ENCODE peak calls at places on chromosomes 3 and 15, in nine cellular contexts. Q, R, N, C, X, V, S, L and D are unnamed samples. For H3K4me1, the result is how much of the 10 kb centered on the place peaks cover.

GRCh38 chr15:71595846-71596553 is 214.4 kb upstream of the NR2E3 start:
- DNase-seq in C (no peak), N (peak), Q (no peak), S (no peak), X (no peak), L (no peak), V (no peak), R (no peak), D (no peak)

GRCh38 chr15:81227716-81228115 is 31.0 kb downstream of the IL16 start:
- DNase-seq in X (no peak), R (no peak), Q (no peak), S (no peak), V (no peak), C (no peak), L (no peak), N (no peak), D (no peak)

GRCh38 chr3:23874359-23875120 is 42.2 kb downstream of the NKIRAS1 start:
- DNase-seq in S (no peak), N (peak), V (no peak), Q (no peak), L (no peak), C (no peak), X (no peak), R (no peak), D (no peak)

GRCh38 chr3:141231923-141232861 is 567 bp downstream of the PXYLP1 start:
- DNase-seq in R (peak), X (peak), S (peak), L (peak), Q (no peak), N (no peak), V (no peak), C (peak), D (peak)

GRCh38 chr3:71311320-71312046 is 272.0 kb downstream of the FOXP1 start:
- DNase-seq in L (no peak), N (no peak), R (peak), S (no peak), C (no peak), V (no peak), X (no peak), Q (no peak), D (no peak)

GRCh38 chr15:36334059-36334458 is 245.4 kb upstream of the CDIN1 start:
- DNase-seq in N (peak), Q (no peak), X (no peak), V (no peak), C (no peak), S (no peak), L (no peak), R (peak), D (no peak)

GRCh38 chr3:42819351-42819965 is 10.2 kb downstream of the ACKR2 start:
- DNase-seq in N (no peak), R (peak), S (peak), C (no peak), Q (peak), L (no peak), X (no peak), V (no peak), D (no peak)

GRCh38 chr3:74651885-74652284 is 37.4 kb upstream of the CNTN3 start:
- DNase-seq in V (no peak), Q (no peak), N (no peak), S (no peak), X (no peak), R (no peak), C (no peak), L (no peak), D (no peak)

GRCh38 chr15:68315495-68316007 is 38.0 kb downstream of the FEM1B start:
- DNase-seq in V (peak), R (no peak), X (peak), N (peak), Q (peak), S (no peak), L (no peak), C (peak), D (peak)

GRCh38 chr3:106473576-106474506 is 605.0 kb upstream of the CBLB start:
- DNase-seq in Q (no peak), N (no peak), X (no peak), S (no peak), L (no peak), V (no peak), R (no peak), C (no peak), D (no peak)

GRCh38 chr15:59002418-59002859 is 15.0 kb downstream of the RNF111 start:
- DNase-seq in V (no peak), Q (no peak), C (no peak), X (no peak), N (no peak), L (no peak), S (no peak), R (no peak), D (no peak)

GRCh38 chr3:138289701-138290100 is 40.0 kb downstream of the NME9 start:
- DNase-seq in S (no peak), C (no peak), X (no peak), V (no peak), R (no peak), Q (no peak), L (no peak), N (no peak), D (no peak)

GRCh38 chr15:66184492-66184891 is 69.1 kb downstream of the MEGF11 start:
- DNase-seq in L (no peak), R (no peak), Q (no peak), V (no peak), X (no peak), N (no peak), S (no peak), C (no peak), D (no peak)

GRCh38 chr3:193052294-193052693 is 134.6 kb upstream of the MB21D2 start:
- DNase-seq in N (no peak), Q (no peak), X (no peak), L (no peak), V (no peak), C (no peak), R (no peak), S (no peak), D (no peak)

GRCh38 chr15:25727867-25728600 is 135.1 kb downstream of the ATP10A start:
- DNase-seq in L (no peak), R (no peak), V (no peak), S (no peak), X (no peak), C (no peak), Q (peak), N (no peak), D (no peak)

GRCh38 chr3:192943384-192943783 is 25.7 kb upstream of the MB21D2 start:
- DNase-seq in L (no peak), N (no peak), X (no peak), R (no peak), Q (no peak), V (no peak), S (no peak), C (no peak), D (no peak)

GRCh38 chr15:67820992-67821783 is 4.1 kb upstream of the SKOR1 start:
- DNase-seq in R (peak), V (peak), L (peak), C (peak), N (peak), Q (no peak), X (no peak), S (peak), D (peak)

GRCh38 chr15:55222588-55222987 is 25.8 kb upstream of the RSL24D1 start:
- DNase-seq in N (no peak), X (no peak), Q (no peak), S (no peak), C (no peak), R (no peak), L (no peak), V (no peak), D (no peak)

GRCh38 chr15:98649621-98649995 is 1.3 kb downstream of the IGF1R start:
- DNase-seq in Q (no peak), V (no peak), R (no peak), C (peak), L (peak), N (no peak), X (peak), S (peak), D (peak)

GRCh38 chr3:124858275-124858674 is 28.9 kb downstream of the ITGB5 start:
- DNase-seq in N (peak), R (no peak), X (no peak), S (no peak), V (no peak), Q (no peak), C (no peak), L (no peak), D (no peak)

GRCh38 chr3:22245817-22246583 is 495.0 kb upstream of the ZNF385D start:
- DNase-seq in C (no peak), V (no peak), Q (no peak), N (no peak), R (no peak), X (no peak), L (no peak), S (no peak), D (no peak)

GRCh38 chr15:71469393-71469792 is 341.0 kb upstream of the NR2E3 start:
- DNase-seq in S (no peak), N (peak), L (no peak), C (no peak), X (no peak), V (no peak), Q (peak), R (no peak), D (no peak)

GRCh38 chr15:99568548-99569352 is 3.0 kb downstream of the MEF2A start:
- DNase-seq in C (no peak), S (no peak), Q (no peak), L (no peak), N (peak), R (no peak), V (no peak), X (no peak), D (no peak)

GRCh38 chr3:50807266-50807665 is 132.5 kb downstream of the DOCK3 start:
- DNase-seq in R (peak), S (no peak), Q (no peak), C (no peak), X (no peak), V (no peak), L (no peak), N (no peak), D (no peak)

GRCh38 chr15:100787567-100787941 is 92.1 kb upstream of the ALDH1A3 start:
- DNase-seq in S (no peak), R (no peak), X (no peak), N (no peak), Q (peak), C (no peak), L (no peak), V (no peak), D (no peak)

GRCh38 chr3:100254168-100254777 is 6.5 kb upstream of the TBC1D23 start:
- DNase-seq in C (no peak), X (peak), V (peak), S (peak), L (peak), R (peak), Q (peak), N (peak), D (no peak)

GRCh38 chr3:52880474-52880873 is 16.9 kb downstream of the STIMATE start:
- DNase-seq in X (no peak), V (no peak), L (no peak), S (no peak), R (no peak), C (no peak), Q (no peak), N (no peak), D (no peak)

GRCh38 chr3:121462565-121462964 is 83.2 kb downstream of the POLQ start:
- DNase-seq in S (no peak), Q (no peak), X (no peak), R (no peak), V (no peak), L (no peak), N (no peak), C (no peak), D (no peak)

GRCh38 chr3:110791971-110792370 is 279.6 kb upstream of the NECTIN3 start:
- DNase-seq in R (no peak), S (no peak), L (no peak), V (no peak), X (no peak), C (no peak), N (no peak), Q (no peak), D (no peak)

GRCh38 chr3:120446891-120447668 is 3.7 kb downstream of the FSTL1 start:
- DNase-seq in X (no peak), N (no peak), V (no peak), C (no peak), Q (no peak), L (no peak), R (no peak), S (no peak), D (no peak)
- H3K4me3 ChIP-seq in X (no peak), N (no peak), V (peak), C (no peak), Q (no peak), L (no peak), R (no peak), S (no peak), D (no peak)

DNA sequence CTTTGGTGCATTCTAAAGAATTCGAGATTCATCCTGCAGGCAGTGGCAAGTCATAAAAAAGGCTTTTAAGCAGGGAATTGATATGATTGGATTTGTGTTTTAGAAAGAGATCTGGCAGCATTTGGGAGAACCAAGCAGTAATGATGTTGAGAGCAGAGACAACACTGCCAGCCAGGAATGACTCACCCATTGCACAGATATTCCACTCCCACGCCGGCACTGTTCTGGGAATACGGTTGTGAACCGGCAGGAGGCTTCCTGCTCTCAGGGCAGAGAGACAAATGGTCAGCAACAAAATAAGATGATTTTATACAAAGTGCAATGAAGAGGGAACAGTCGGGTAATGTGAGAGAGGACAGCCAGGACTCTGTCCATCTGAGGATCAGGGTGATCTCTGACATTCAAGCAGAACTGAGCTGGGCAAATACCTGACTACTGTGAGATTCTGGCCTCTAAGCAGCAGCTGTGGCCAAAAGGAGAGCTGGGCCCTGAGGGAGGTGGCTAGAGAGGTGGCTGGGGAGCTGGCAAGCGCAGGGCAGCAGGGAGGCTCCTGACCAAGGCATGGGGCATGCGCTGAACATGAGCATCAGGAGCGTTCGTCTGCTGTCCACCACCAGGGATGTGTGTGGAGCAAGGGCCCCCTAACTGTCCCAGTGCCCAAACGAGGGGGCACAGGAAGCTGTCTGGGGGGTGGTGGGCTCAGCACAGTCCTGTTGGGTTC is 56.1 kb upstream of the PLXNA1 start:
- DNase-seq in L (peak), X (peak), V (peak), Q (peak), N (peak), C (no peak), R (peak), S (no peak), D (no peak)
- TF ChIP-seq CTCF in L (no peak), X (no peak), V (peak), Q (peak), N (peak), C (no peak), R (no peak), S (no peak), D (no peak)

DNA sequence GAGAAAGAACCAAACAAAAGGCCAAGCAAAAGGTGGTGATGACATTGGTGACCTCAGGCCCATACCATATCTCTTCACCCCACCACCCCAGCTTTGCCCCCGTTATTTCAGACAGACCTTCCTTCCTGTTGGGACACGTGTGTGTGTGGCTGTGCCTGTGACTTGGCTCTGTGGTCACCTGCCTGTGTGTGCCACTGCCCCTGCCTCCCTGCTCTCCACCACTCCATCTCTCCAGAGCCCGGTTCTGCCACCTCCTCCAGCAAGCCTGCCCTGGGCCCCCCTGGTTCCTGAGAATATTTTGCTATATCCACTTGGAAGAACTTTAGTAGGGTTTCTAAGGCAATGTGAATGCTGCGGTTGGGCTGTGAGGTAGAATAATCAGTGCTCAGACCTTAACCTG is 28.7 kb upstream of the TLE3 start:
- DNase-seq in L (no peak), N (no peak), X (no peak), Q (no peak), V (no peak), S (no peak), C (no peak), R (no peak), D (no peak)
- H3K4me1 ChIP-seq in L (under half), N (under half), X (under half), Q (under half), V (under half), S (under half), C (under half), R (under half), D (under half)

DNA sequence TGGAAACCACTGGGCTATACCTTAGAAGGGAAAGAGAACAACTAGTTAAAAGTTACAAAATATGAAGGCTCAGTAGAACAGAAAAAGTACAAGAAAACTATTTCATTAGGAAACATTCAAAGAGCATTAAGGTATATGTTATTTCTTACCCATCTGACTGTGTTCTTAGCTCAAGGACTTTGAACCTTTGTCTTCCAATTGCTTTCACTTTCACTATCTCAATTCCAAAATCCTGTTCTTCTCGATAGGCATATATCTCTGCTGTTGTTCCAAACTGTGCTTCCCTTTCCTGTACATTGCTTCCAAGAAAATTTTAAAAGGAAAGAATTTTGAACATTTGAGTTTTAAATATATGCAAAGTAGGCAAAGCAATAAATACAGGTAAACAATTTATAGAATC is 6.9 kb downstream of the CRBN start:
- DNase-seq in C (no peak), L (no peak), X (no peak), N (no peak), R (no peak), V (no peak), Q (no peak), S (no peak), D (no peak)
- H3K4me3 ChIP-seq in C (peak), L (peak), X (no peak), N (no peak), R (no peak), V (no peak), Q (no peak), S (no peak), D (no peak)

GRCh38 chr3:67947808-67948508 is 293.5 kb upstream of the SUCLG2 start:
- DNase-seq in V (no peak), S (no peak), L (no peak), C (no peak), Q (no peak), X (no peak), R (peak), N (no peak), D (peak)
- TF ChIP-seq CTCF in V (no peak), S (no peak), L (no peak), C (no peak), Q (no peak), X (no peak), R (no peak), N (no peak), D (no peak)

GRCh38 chr3:167198949-167199348 is 181.1 kb downstream of the ZBBX start:
- DNase-seq in L (no peak), Q (no peak), V (no peak), N (no peak), X (no peak), R (no peak), C (no peak), S (no peak), D (no peak)
- H3K4me1 ChIP-seq in L (under half), Q (under half), V (under half), N (under half), X (under half), R (under half), C (under half), S (under half), D (under half)

DNA sequence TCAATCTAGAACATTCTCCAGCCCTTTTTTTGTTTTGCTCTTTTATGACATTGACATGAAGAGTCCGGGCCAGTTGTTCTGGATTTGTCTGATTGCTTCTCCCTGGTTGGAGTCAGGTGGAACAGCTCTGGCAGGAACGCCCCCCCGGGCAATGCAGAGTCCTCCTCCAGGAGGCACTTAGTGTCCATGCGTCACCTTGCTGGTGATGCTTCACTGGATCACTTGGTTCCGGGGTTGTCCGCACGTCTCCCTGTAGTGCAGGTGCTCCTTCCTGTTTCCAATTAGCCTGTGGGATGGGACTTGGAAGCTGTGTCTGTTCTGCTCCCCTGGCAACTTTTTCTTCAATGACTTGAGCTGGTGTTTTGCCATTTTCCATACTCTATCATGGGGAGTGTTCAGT is 9.8 kb downstream of the CSK start:
- DNase-seq in X (no peak), Q (peak), S (peak), V (no peak), L (no peak), N (no peak), R (no peak), C (no peak), D (no peak)
- H3K4me3 ChIP-seq in X (no peak), Q (no peak), S (no peak), V (no peak), L (no peak), N (no peak), R (no peak), C (no peak), D (no peak)

GRCh38 chr15:48330855-48331795 is at the start of gene DUT:
- DNase-seq in R (peak), Q (peak), L (peak), N (peak), X (peak), S (peak), C (peak), V (peak), D (peak)
- TF ChIP-seq CTCF in R (no peak), Q (no peak), L (no peak), N (peak), X (no peak), S (no peak), C (no peak), V (no peak), D (no peak)

GRCh38 chr15:56931674-56932507 is 13.4 kb downstream of the TCF12 start:
- DNase-seq in R (no peak), N (no peak), L (no peak), Q (no peak), X (no peak), S (no peak), C (no peak), V (no peak), D (no peak)
- H3K4me1 ChIP-seq in R (under half), N (under half), L (half or more), Q (under half), X (half or more), S (under half), C (under half), V (under half), D (under half)